ENCODE peak calls at places on chromosomes 6 and 20, in four cellular contexts. E is ovary, D is heart left ventricle, P is transverse colon. K is an unnamed sample.
A peak's percentile ranks its signal among the peaks of the same experiment; 100 is the strongest.

GRCh38 chr6:122869437-122870024 is 80.5 kb downstream of the SMPDL3A start:
- DNase-seq in E (no peak), D (no peak), P (peak; percentile 25), K (peak; percentile 24)

GRCh38 chr6:24836116-24836515 is 37.4 kb upstream of the ARMH2 start:
- DNase-seq in E (no peak), D (no peak), P (no peak), K (no peak)

GRCh38 chr6:103872683-103873082 is 987.0 kb downstream of the HACE1 start:
- DNase-seq in E (no peak), D (no peak), P (no peak), K (no peak)

GRCh38 chr6:106736502-106736901 is 107.1 kb downstream of the QRSL1 start:
- DNase-seq in E (no peak), D (no peak), P (no peak), K (peak; percentile 13)

GRCh38 chr6:81894788-81895221 is 142.3 kb upstream of the TENT5A start:
- DNase-seq in E (no peak), D (peak; percentile 85), P (no peak), K (no peak)

GRCh38 chr20:19440660-19441527 is 228.5 kb downstream of the SLC24A3 start:
- DNase-seq in E (no peak), D (no peak), P (no peak), K (no peak)

GRCh38 chr20:8790442-8791074 is 278.3 kb upstream of the PLCB4 start:
- DNase-seq in E (no peak), D (peak; percentile 37), P (peak; percentile 40), K (peak; percentile 63)

GRCh38 chr6:18510644-18511033 is 123.5 kb downstream of the RNF144B start:
- DNase-seq in E (no peak), D (no peak), P (no peak), K (no peak)

GRCh38 chr20:13784271-13784892 is 337 bp downstream of the ESF1 start:
- DNase-seq in E (no peak), D (no peak), P (no peak), K (no peak)

GRCh38 chr6:1760876-1761275 is 151.2 kb downstream of the FOXC1 start:
- DNase-seq in E (no peak), D (no peak), P (no peak), K (no peak)

GRCh38 chr6:155939253-155939652 is 483.6 kb upstream of the NOX3 start:
- DNase-seq in E (no peak), D (no peak), P (no peak), K (no peak)

GRCh38 chr20:10498196-10498595 is 63.1 kb downstream of the SLX4IP start:
- DNase-seq in E (no peak), D (peak; percentile 30), P (no peak), K (no peak)

GRCh38 chr20:17662333-17663039 is 19.6 kb downstream of the RRBP1 start:
- DNase-seq in E (peak; percentile 30), D (no peak), P (peak; percentile 26), K (no peak)

GRCh38 chr20:63177134-63177784 is 38.7 kb downstream of the YTHDF1 start:
- DNase-seq in E (no peak), D (no peak), P (no peak), K (no peak)

GRCh38 chr6:125639621-125640020 is 109.8 kb upstream of the HEY2 start:
- DNase-seq in E (no peak), D (no peak), P (no peak), K (no peak)

GRCh38 chr20:36312724-36313441 is 6.7 kb downstream of the DLGAP4 start:
- DNase-seq in E (no peak), D (no peak), P (no peak), K (peak; percentile 10)

GRCh38 chr6:75601608-75602163 is at the start of gene SENP6:
- DNase-seq in E (peak; percentile 85), D (peak; percentile 92), P (peak; percentile 80), K (peak; percentile 80)

GRCh38 chr20:36833275-36834020 is 42.5 kb upstream of the TLDC2 start:
- DNase-seq in E (peak; percentile 71), D (peak; percentile 60), P (peak; percentile 39), K (no peak)

GRCh38 chr6:145887969-145888368 is 73.4 kb upstream of the FBXO30 start:
- DNase-seq in E (no peak), D (peak; percentile 26), P (no peak), K (no peak)

K was measured in colonic mucosa.